ENCODE peak calls at places on chromosome 5, in ten cellular contexts. One of them, this sample, is unnamed.

GRCh38 chr5:159553792-159554191 is 223.5 kb upstream of the IL12B start:
- DNase-seq in tibial nerve: no peak
- DNase-seq in Panc1: no peak
- DNase-seq in tibial artery: no peak
- DNase-seq in CD4-positive, alpha-beta T cell: no peak
- DNase-seq in GM12864: no peak
- DNase-seq in DND-41: no peak
- DNase-seq in GM10248: no peak
- DNase-seq in heart left ventricle: no peak
- DNase-seq in body of pancreas: no peak
- DNase-seq in this sample: no peak

GRCh38 chr5:35183243-35183955 is 46.9 kb downstream of the PRLR start:
- DNase-seq in tibial nerve: peak; percentile 60
- DNase-seq in Panc1: peak; percentile 13
- DNase-seq in tibial artery: peak; percentile 54
- DNase-seq in CD4-positive, alpha-beta T cell: no peak
- DNase-seq in GM12864: no peak
- DNase-seq in DND-41: peak; percentile 64
- DNase-seq in GM10248: peak; percentile 35
- DNase-seq in heart left ventricle: no peak
- DNase-seq in body of pancreas: peak; percentile 73
- DNase-seq in this sample: no peak

GRCh38 chr5:14342306-14342705 is 199.2 kb downstream of the TRIO start:
- DNase-seq in tibial nerve: no peak
- DNase-seq in Panc1: no peak
- DNase-seq in tibial artery: no peak
- DNase-seq in CD4-positive, alpha-beta T cell: no peak
- DNase-seq in GM12864: no peak
- DNase-seq in DND-41: no peak
- DNase-seq in GM10248: peak; percentile 47
- DNase-seq in heart left ventricle: no peak
- DNase-seq in body of pancreas: no peak
- DNase-seq in this sample: no peak

GRCh38 chr5:118405650-118406061 is 582.7 kb downstream of the DTWD2 start:
- DNase-seq in tibial nerve: no peak
- DNase-seq in Panc1: no peak
- DNase-seq in tibial artery: no peak
- DNase-seq in CD4-positive, alpha-beta T cell: no peak
- DNase-seq in GM12864: no peak
- DNase-seq in DND-41: no peak
- DNase-seq in GM10248: no peak
- DNase-seq in heart left ventricle: peak; percentile 47
- DNase-seq in body of pancreas: no peak
- DNase-seq in this sample: no peak

GRCh38 chr5:74903165-74903787 is 37.1 kb upstream of the FAM169A start:
- DNase-seq in tibial nerve: no peak
- DNase-seq in Panc1: no peak
- DNase-seq in tibial artery: no peak
- DNase-seq in CD4-positive, alpha-beta T cell: peak; percentile 5
- DNase-seq in GM12864: no peak
- DNase-seq in DND-41: no peak
- DNase-seq in GM10248: no peak
- DNase-seq in heart left ventricle: no peak
- DNase-seq in body of pancreas: peak; percentile 64
- DNase-seq in this sample: no peak

GRCh38 chr5:159178978-159179377 is 30.4 kb downstream of the RNF145 start:
- DNase-seq in tibial nerve: no peak
- DNase-seq in Panc1: peak; percentile 50
- DNase-seq in tibial artery: no peak
- DNase-seq in CD4-positive, alpha-beta T cell: no peak
- DNase-seq in GM12864: peak; percentile 44
- DNase-seq in DND-41: no peak
- DNase-seq in GM10248: no peak
- DNase-seq in heart left ventricle: no peak
- DNase-seq in body of pancreas: peak; percentile 42
- DNase-seq in this sample: no peak

GRCh38 chr5:20523099-20523498 is 535.1 kb upstream of the CDH18 start:
- DNase-seq in tibial nerve: no peak
- DNase-seq in Panc1: no peak
- DNase-seq in tibial artery: no peak
- DNase-seq in CD4-positive, alpha-beta T cell: no peak
- DNase-seq in GM12864: no peak
- DNase-seq in DND-41: no peak
- DNase-seq in GM10248: no peak
- DNase-seq in heart left ventricle: no peak
- DNase-seq in body of pancreas: no peak
- DNase-seq in this sample: no peak

GRCh38 chr5:140267201-140267540 is 35.7 kb downstream of the PFDN1 start:
- DNase-seq in tibial nerve: no peak
- DNase-seq in Panc1: no peak
- DNase-seq in tibial artery: no peak
- DNase-seq in CD4-positive, alpha-beta T cell: no peak
- DNase-seq in GM12864: no peak
- DNase-seq in DND-41: no peak
- DNase-seq in GM10248: no peak
- DNase-seq in heart left ventricle: no peak
- DNase-seq in body of pancreas: no peak
- DNase-seq in this sample: no peak

GRCh38 chr5:176167800-176168199 is 70.4 kb upstream of the SIMC1 start:
- DNase-seq in tibial nerve: no peak
- DNase-seq in Panc1: no peak
- DNase-seq in tibial artery: no peak
- DNase-seq in CD4-positive, alpha-beta T cell: no peak
- DNase-seq in GM12864: no peak
- DNase-seq in DND-41: no peak
- DNase-seq in GM10248: no peak
- DNase-seq in heart left ventricle: no peak
- DNase-seq in body of pancreas: no peak
- DNase-seq in this sample: no peak

GRCh38 chr5:143741418-143741817 is 70.5 kb upstream of the HMHB1 start:
- DNase-seq in tibial nerve: no peak
- DNase-seq in Panc1: no peak
- DNase-seq in tibial artery: no peak
- DNase-seq in CD4-positive, alpha-beta T cell: no peak
- DNase-seq in GM12864: no peak
- DNase-seq in DND-41: peak; percentile 24
- DNase-seq in GM10248: no peak
- DNase-seq in heart left ventricle: no peak
- DNase-seq in body of pancreas: no peak
- DNase-seq in this sample: no peak

GRCh38 chr5:68884893-68885292 is 208.9 kb upstream of the SLC30A5 start:
- DNase-seq in tibial nerve: no peak
- DNase-seq in Panc1: no peak
- DNase-seq in tibial artery: no peak
- DNase-seq in CD4-positive, alpha-beta T cell: no peak
- DNase-seq in GM12864: no peak
- DNase-seq in DND-41: no peak
- DNase-seq in GM10248: no peak
- DNase-seq in heart left ventricle: no peak
- DNase-seq in body of pancreas: no peak
- DNase-seq in this sample: no peak
- TF ChIP-seq CTCF in tibial nerve: no peak
- TF ChIP-seq CTCF in Panc1: peak; percentile 39
- TF ChIP-seq CTCF in tibial artery: no peak
- TF ChIP-seq CTCF in CD4-positive, alpha-beta T cell: no peak
- TF ChIP-seq CTCF in GM12864: peak; percentile 40
- TF ChIP-seq CTCF in DND-41: peak; percentile 62
- TF ChIP-seq CTCF in GM10248: no peak
- TF ChIP-seq CTCF in heart left ventricle: peak; percentile 18
- TF ChIP-seq CTCF in body of pancreas: no peak
- TF ChIP-seq CTCF in this sample: peak; percentile 73

GRCh38 chr5:135332519-135333150 is 66.4 kb downstream of the MACROH2A1 start:
- DNase-seq in tibial nerve: no peak
- DNase-seq in Panc1: peak; percentile 46
- DNase-seq in tibial artery: no peak
- DNase-seq in CD4-positive, alpha-beta T cell: no peak
- DNase-seq in GM12864: no peak
- DNase-seq in DND-41: no peak
- DNase-seq in GM10248: peak; percentile 70
- DNase-seq in heart left ventricle: no peak
- DNase-seq in body of pancreas: no peak
- DNase-seq in this sample: no peak
- TF ChIP-seq CTCF in tibial nerve: peak; percentile 34
- TF ChIP-seq CTCF in Panc1: peak; percentile 76
- TF ChIP-seq CTCF in tibial artery: peak; percentile 66
- TF ChIP-seq CTCF in CD4-positive, alpha-beta T cell: peak; percentile 62
- TF ChIP-seq CTCF in GM12864: peak; percentile 58
- TF ChIP-seq CTCF in DND-41: peak; percentile 72
- TF ChIP-seq CTCF in GM10248: peak; percentile 57
- TF ChIP-seq CTCF in heart left ventricle: peak; percentile 47
- TF ChIP-seq CTCF in body of pancreas: peak; percentile 28
- TF ChIP-seq CTCF in this sample: peak; percentile 88

GRCh38 chr5:136802382-136802781 is 437.0 kb upstream of the TRPC7 start:
- DNase-seq in tibial nerve: peak; percentile 28
- DNase-seq in Panc1: peak; percentile 48
- DNase-seq in tibial artery: no peak
- DNase-seq in CD4-positive, alpha-beta T cell: no peak
- DNase-seq in GM12864: no peak
- DNase-seq in DND-41: no peak
- DNase-seq in GM10248: no peak
- DNase-seq in heart left ventricle: no peak
- DNase-seq in body of pancreas: no peak
- DNase-seq in this sample: no peak
- TF ChIP-seq CTCF in tibial nerve: peak; percentile 7
- TF ChIP-seq CTCF in Panc1: peak; percentile 34
- TF ChIP-seq CTCF in tibial artery: peak; percentile 34
- TF ChIP-seq CTCF in CD4-positive, alpha-beta T cell: no peak
- TF ChIP-seq CTCF in GM12864: no peak
- TF ChIP-seq CTCF in DND-41: no peak
- TF ChIP-seq CTCF in GM10248: no peak
- TF ChIP-seq CTCF in heart left ventricle: peak; percentile 37
- TF ChIP-seq CTCF in body of pancreas: peak; percentile 33
- TF ChIP-seq CTCF in this sample: peak; percentile 76

GRCh38 chr5:71600783-71601182 is 13.6 kb downstream of the MCCC2 start:
- DNase-seq in tibial nerve: no peak
- DNase-seq in Panc1: no peak
- DNase-seq in tibial artery: no peak
- DNase-seq in CD4-positive, alpha-beta T cell: no peak
- DNase-seq in GM12864: no peak
- DNase-seq in DND-41: no peak
- DNase-seq in GM10248: no peak
- DNase-seq in heart left ventricle: no peak
- DNase-seq in body of pancreas: no peak
- DNase-seq in this sample: no peak

GRCh38 chr5:71597001-71597400 is 9.9 kb downstream of the MCCC2 start:
- DNase-seq in tibial nerve: no peak
- DNase-seq in Panc1: no peak
- DNase-seq in tibial artery: no peak
- DNase-seq in CD4-positive, alpha-beta T cell: no peak
- DNase-seq in GM12864: no peak
- DNase-seq in DND-41: no peak
- DNase-seq in GM10248: no peak
- DNase-seq in heart left ventricle: no peak
- DNase-seq in body of pancreas: no peak
- DNase-seq in this sample: no peak

GRCh38 chr5:71596169-71596568 is 9.0 kb downstream of the MCCC2 start:
- DNase-seq in tibial nerve: no peak
- DNase-seq in Panc1: no peak
- DNase-seq in tibial artery: no peak
- DNase-seq in CD4-positive, alpha-beta T cell: no peak
- DNase-seq in GM12864: no peak
- DNase-seq in DND-41: no peak
- DNase-seq in GM10248: no peak
- DNase-seq in heart left ventricle: no peak
- DNase-seq in body of pancreas: no peak
- DNase-seq in this sample: no peak

DNA sequence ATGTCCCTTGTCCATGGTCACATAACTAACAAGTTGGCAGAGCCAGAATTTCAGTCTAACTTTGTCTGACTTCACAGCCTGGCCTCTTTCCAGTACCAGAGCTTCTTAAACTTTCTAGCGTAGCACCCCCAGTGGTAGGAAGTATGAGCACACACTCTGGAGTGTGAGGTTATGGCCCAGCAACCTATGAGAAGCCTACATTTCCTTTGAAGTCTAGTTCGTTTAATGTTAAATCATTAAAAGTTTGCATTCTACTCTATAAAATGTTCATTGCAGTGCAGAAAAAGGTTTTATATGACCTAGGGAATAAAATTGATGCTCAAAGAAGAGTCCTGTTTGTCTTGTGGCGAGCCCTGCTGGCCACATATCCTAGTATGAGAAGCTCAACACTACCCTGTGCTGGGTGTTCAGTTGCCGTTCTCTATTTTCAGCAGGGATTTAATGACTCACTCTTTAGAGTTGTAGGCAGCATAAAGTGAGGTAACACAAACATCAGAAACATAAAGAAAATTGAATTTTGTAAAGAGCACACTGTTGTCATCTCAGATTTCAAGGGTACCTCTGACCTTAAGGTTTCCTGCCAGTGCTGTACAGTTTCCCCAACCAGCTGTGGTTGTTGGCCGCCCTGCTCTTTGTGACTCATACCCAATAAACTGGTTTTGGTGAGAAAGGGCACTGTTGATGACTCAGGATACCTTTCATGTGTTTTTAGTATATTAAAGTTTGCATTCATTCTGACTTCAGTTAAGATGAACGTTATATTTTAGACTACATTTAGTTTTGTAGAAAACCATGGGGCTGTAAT is 14.3 kb downstream of the MCCC2 start:
- DNase-seq in tibial nerve: no peak
- DNase-seq in Panc1: peak; percentile 91
- DNase-seq in tibial artery: peak; percentile 51
- DNase-seq in CD4-positive, alpha-beta T cell: peak; percentile 60
- DNase-seq in GM12864: no peak
- DNase-seq in DND-41: peak; percentile 61
- DNase-seq in GM10248: peak; percentile 59
- DNase-seq in heart left ventricle: no peak
- DNase-seq in body of pancreas: peak; percentile 80
- DNase-seq in this sample: no peak
- TF ChIP-seq CTCF in tibial nerve: peak; percentile 51
- TF ChIP-seq CTCF in Panc1: peak; percentile 86
- TF ChIP-seq CTCF in tibial artery: peak; percentile 52
- TF ChIP-seq CTCF in CD4-positive, alpha-beta T cell: peak; percentile 75
- TF ChIP-seq CTCF in GM12864: peak; percentile 80
- TF ChIP-seq CTCF in DND-41: peak; percentile 82
- TF ChIP-seq CTCF in GM10248: peak; percentile 58
- TF ChIP-seq CTCF in heart left ventricle: peak; percentile 73
- TF ChIP-seq CTCF in body of pancreas: peak; percentile 47
- TF ChIP-seq CTCF in this sample: peak; percentile 86